ENCODE peak calls at places on chromosomes 2 and 18, in nine cellular contexts. P is vagina, Z is suprapubic skin, B is sigmoid colon, D is heart left ventricle, K is thyroid gland, J is adrenal gland, G is gastrocnemius medialis, X is HCT116. T is an unnamed sample. For H3K36me3, the result is how much of the 10 kb centered on the place peaks cover.

GRCh38 chr2:98607741-98608117 is 583 bp downstream of the COA5 start:
- DNase-seq in P (no peak), Z (no peak), B (no peak), D (no peak), K (peak), J (no peak), G (no peak), X (no peak), T (no peak)

GRCh38 chr18:76524900-76525698 is 30.1 kb upstream of the ZNF516 start:
- DNase-seq in P (no peak), Z (peak), B (no peak), D (no peak), K (no peak), J (no peak), G (no peak), X (no peak), T (no peak)

GRCh38 chr2:167863377-167863776 is 384.0 kb downstream of the STK39 start:
- DNase-seq in P (no peak), Z (no peak), B (no peak), D (no peak), K (no peak), J (no peak), G (no peak), X (no peak), T (no peak)

GRCh38 chr2:75640621-75641121 is 5.9 kb upstream of the MRPL19 start:
- DNase-seq in P (no peak), Z (peak), B (peak), D (peak), K (peak), J (peak), G (peak), X (peak), T (peak)

GRCh38 chr2:60152226-60152833 is 401.1 kb downstream of the BCL11A start:
- DNase-seq in P (no peak), Z (no peak), B (no peak), D (no peak), K (no peak), J (no peak), G (no peak), X (peak), T (no peak)

GRCh38 chr18:70293166-70293565 is 4.3 kb downstream of the SOCS6 start:
- DNase-seq in P (no peak), Z (no peak), B (no peak), D (no peak), K (no peak), J (no peak), G (no peak), X (no peak), T (peak)

GRCh38 chr2:241931976-241932894 is 62.7 kb downstream of the RTP5 start:
- DNase-seq in P (no peak), Z (no peak), B (no peak), D (no peak), K (no peak), J (no peak), G (no peak), X (no peak), T (no peak)

GRCh38 chr18:23924813-23925212 is 89.7 kb upstream of the TTC39C start:
- DNase-seq in P (no peak), Z (no peak), B (no peak), D (no peak), K (no peak), J (no peak), G (no peak), X (no peak), T (no peak)

GRCh38 chr18:37322497-37323035 is 243.0 kb downstream of the CELF4 start:
- DNase-seq in P (no peak), Z (no peak), B (no peak), D (peak), K (peak), J (peak), G (no peak), X (peak), T (no peak)

GRCh38 chr2:191145769-191146471 is 4.9 kb downstream of the STAT4 start:
- DNase-seq in P (no peak), Z (no peak), B (no peak), D (no peak), K (no peak), J (no peak), G (no peak), X (no peak), T (no peak)

GRCh38 chr18:30572214-30572613 is 470.3 kb downstream of the DSC3 start:
- DNase-seq in P (no peak), Z (no peak), B (no peak), D (no peak), K (no peak), J (no peak), G (no peak), X (no peak), T (no peak)

GRCh38 chr2:3189076-3189591 is 188.5 kb downstream of the EIPR1 start:
- DNase-seq in P (no peak), Z (no peak), B (no peak), D (no peak), K (no peak), J (no peak), G (no peak), X (no peak), T (peak)

GRCh38 chr18:3666526-3667254 is 216.7 kb downstream of the TGIF1 start:
- DNase-seq in P (no peak), Z (no peak), B (no peak), D (no peak), K (no peak), J (no peak), G (no peak), X (no peak), T (no peak)

GRCh38 chr2:174208026-174208425 is 40.3 kb downstream of the OLA1 start:
- DNase-seq in P (no peak), Z (no peak), B (no peak), D (no peak), K (no peak), J (no peak), G (no peak), X (no peak), T (no peak)

GRCh38 chr18:34707670-34708069 is 2.4 kb upstream of the DTNA start:
- DNase-seq in P (no peak), Z (peak), B (peak), D (peak), K (peak), J (peak), G (peak), X (peak), T (no peak)

GRCh38 chr2:134258684-134259408 is 5.0 kb downstream of the MGAT5 start:
- DNase-seq in P (no peak), Z (no peak), B (no peak), D (no peak), K (no peak), J (no peak), G (no peak), X (no peak), T (peak)

GRCh38 chr18:22563098-22563707 is 145.5 kb upstream of the CTAGE1 start:
- DNase-seq in P (no peak), Z (no peak), B (no peak), D (peak), K (peak), J (peak), G (no peak), X (peak), T (peak)

GRCh38 chr2:47336259-47337238 is 66.4 kb upstream of the MSH2 start:
- DNase-seq in P (no peak), Z (no peak), B (no peak), D (no peak), K (peak), J (peak), G (no peak), X (no peak), T (peak)

GRCh38 chr18:49819768-49820662 is 6.7 kb upstream of the ACAA2 start:
- DNase-seq in P (no peak), Z (no peak), B (no peak), D (no peak), K (peak), J (no peak), G (no peak), X (no peak), T (peak)

GRCh38 chr18:49874238-49874637 is 60.9 kb upstream of the ACAA2 start:
- DNase-seq in P (no peak), Z (no peak), B (no peak), D (no peak), K (no peak), J (no peak), G (no peak), X (no peak), T (no peak)

GRCh38 chr2:106885981-106886915 is at the start of gene ST6GAL2:
- DNase-seq in P (no peak), Z (no peak), B (no peak), D (no peak), K (peak), J (no peak), G (no peak), X (no peak), T (no peak)

GRCh38 chr18:60892855-60893254 is 440.4 kb upstream of the CDH20 start:
- DNase-seq in P (no peak), Z (no peak), B (no peak), D (no peak), K (no peak), J (no peak), G (no peak), X (peak), T (no peak)

GRCh38 chr18:39788395-39788794 is 2166.6 kb upstream of the PIK3C3 start:
- DNase-seq in P (no peak), Z (no peak), B (no peak), D (no peak), K (no peak), J (no peak), G (no peak), X (no peak), T (no peak)

GRCh38 chr18:43405097-43405496 is 127.8 kb upstream of the SYT4 start:
- DNase-seq in P (no peak), Z (no peak), B (no peak), D (no peak), K (no peak), J (no peak), G (no peak), X (no peak), T (no peak)

GRCh38 chr2:230684222-230685164 is 28.1 kb upstream of the CAB39 start:
- DNase-seq in P (no peak), Z (no peak), B (no peak), D (no peak), K (no peak), J (no peak), G (no peak), X (peak), T (no peak)

GRCh38 chr18:4017479-4017878 is 437.6 kb downstream of the DLGAP1 start:
- DNase-seq in P (no peak), Z (no peak), B (no peak), D (no peak), K (no peak), J (no peak), G (no peak), X (peak), T (no peak)

GRCh38 chr18:7632152-7633098 is 65.3 kb downstream of the PTPRM start:
- DNase-seq in P (no peak), Z (no peak), B (no peak), D (no peak), K (no peak), J (no peak), G (no peak), X (no peak), T (no peak)

GRCh38 chr2:84847326-84848050 is 33.4 kb downstream of the TRABD2A start:
- DNase-seq in P (no peak), Z (no peak), B (no peak), D (no peak), K (no peak), J (no peak), G (no peak), X (no peak), T (no peak)

GRCh38 chr2:43518182-43518581 is 77.7 kb downstream of the THADA start:
- DNase-seq in P (no peak), Z (no peak), B (no peak), D (no peak), K (no peak), J (no peak), G (no peak), X (no peak), T (no peak)

GRCh38 chr2:240478346-240479110 is 43.1 kb downstream of the GPC1 start:
- DNase-seq in P (no peak), Z (no peak), B (no peak), D (peak), K (no peak), J (no peak), G (no peak), X (no peak), T (no peak)

GRCh38 chr2:196230051-196230450 is 58.7 kb upstream of the STK17B start:
- DNase-seq in P (no peak), Z (no peak), B (no peak), D (no peak), K (no peak), J (no peak), G (no peak), X (no peak), T (no peak)

GRCh38 chr2:159737917-159738296 is 25.6 kb downstream of the MARCHF7 start:
- DNase-seq in P (no peak), Z (no peak), B (no peak), D (no peak), K (no peak), J (no peak), G (no peak), X (no peak), T (no peak)

GRCh38 chr2:159736048-159736447 is 23.7 kb downstream of the MARCHF7 start:
- DNase-seq in P (no peak), Z (no peak), B (no peak), D (no peak), K (no peak), J (no peak), G (no peak), X (no peak), T (no peak)

GRCh38 chr2:159735648-159736047 is 23.3 kb downstream of the MARCHF7 start:
- DNase-seq in P (no peak), Z (no peak), B (no peak), D (no peak), K (no peak), J (no peak), G (no peak), X (no peak), T (no peak)

GRCh38 chr2:159738509-159739390 is 26.4 kb downstream of the MARCHF7 start:
- DNase-seq in P (no peak), Z (no peak), B (no peak), D (no peak), K (no peak), J (no peak), G (no peak), X (no peak), T (no peak)

GRCh38 chr2:159737292-159737916 is 25.1 kb downstream of the MARCHF7 start:
- DNase-seq in P (no peak), Z (no peak), B (no peak), D (no peak), K (no peak), J (no peak), G (no peak), X (no peak), T (no peak)
- H3K36me3 ChIP-seq in P (under half), Z (under half), B (under half), D (half or more), K (under half), J (under half), G (under half), X (under half), T (under half)

DNA sequence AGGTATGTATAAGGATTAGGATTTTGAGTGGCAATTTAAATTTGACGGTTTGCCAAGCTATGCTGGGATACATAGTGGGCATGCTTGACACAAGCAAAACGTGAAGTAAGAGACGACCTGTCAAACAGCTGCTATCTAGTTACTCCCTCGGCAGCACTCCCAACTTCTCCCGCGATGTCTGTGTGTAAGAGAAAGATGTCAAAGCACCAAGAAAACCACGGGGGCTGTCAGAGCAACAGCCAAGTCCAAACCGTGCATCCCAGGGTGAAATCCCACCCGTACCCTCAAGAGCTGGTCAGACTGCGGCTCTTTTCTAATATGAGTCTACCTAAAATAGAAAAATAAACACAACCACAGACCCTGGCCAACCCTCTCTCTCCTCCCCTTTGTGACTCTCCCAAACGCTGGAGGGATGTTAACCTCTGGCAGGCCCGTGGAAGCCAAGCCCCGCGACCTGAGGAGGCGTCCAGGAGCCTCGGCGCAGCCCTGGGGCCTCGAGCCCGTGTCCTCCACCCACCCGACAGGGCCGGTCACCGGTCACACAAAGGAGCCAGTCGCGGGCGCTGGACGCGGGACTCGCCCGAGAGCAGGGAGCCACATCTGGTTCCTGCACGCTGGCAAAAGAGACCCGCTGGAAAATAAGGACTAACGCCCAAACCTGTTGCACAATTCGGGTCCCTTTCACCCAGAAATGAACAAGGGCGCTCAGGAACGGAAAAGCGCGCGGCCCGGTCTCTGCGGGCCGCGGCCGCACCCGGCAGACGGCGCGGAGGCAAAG is 983 bp downstream of the SESTD1 start:
- DNase-seq in P (no peak), Z (peak), B (peak), D (peak), K (peak), J (peak), G (peak), X (no peak), T (peak)
- TF ChIP-seq POLR2A in P (no peak), Z (no peak), B (no peak), D (no peak), K (no peak), J (no peak), G (no peak), X (no peak), T (no peak)

DNA sequence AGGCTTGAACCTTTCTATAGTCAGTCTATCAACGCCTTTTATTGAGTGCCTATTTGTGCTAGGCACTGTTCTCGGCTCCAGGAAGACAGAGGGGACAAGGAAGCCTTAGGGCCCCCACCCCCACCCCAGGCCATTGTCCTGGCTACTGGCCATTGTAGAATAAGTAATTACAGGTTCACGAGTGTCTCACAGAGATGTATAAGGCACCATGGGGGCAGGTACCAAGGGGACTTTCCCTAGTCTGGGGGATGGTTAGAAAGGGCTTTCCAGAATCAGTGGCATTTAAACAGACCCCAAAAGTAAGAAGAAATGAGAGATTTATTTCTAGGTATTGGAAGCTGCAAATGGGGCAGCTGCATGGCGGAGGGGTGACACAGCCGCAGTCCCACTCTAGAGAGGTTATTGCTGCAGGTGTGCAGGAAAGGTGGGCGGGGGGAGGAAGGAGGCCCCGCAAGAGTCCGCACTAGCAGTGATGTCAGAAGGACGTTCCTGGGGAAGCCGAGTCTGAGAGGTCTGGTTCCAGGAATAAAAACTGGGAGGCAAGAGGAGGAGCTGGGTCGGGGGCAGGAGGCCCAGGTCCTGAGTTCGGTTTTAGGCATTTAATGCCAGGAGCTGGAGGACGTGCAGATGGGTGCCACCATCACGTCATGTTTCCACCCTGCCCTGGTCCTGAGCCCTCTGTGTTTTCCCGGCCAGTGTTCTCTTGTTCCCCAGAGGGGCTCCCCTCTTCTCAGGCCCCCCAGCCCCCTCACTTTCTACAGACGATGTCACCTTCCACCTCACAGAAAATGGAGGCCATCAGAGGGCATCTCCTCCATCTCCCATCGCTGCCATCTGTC is 30.5 kb downstream of the FOSL2 start:
- DNase-seq in P (no peak), Z (no peak), B (peak), D (no peak), K (no peak), J (no peak), G (no peak), X (no peak), T (peak)
- H3K27ac ChIP-seq in P (peak), Z (no peak), B (no peak), D (no peak), K (no peak), J (peak), G (no peak), X (no peak), T (peak)

GRCh38 chr2:169542433-169542832 is 31.2 kb downstream of the FASTKD1 start:
- DNase-seq in P (no peak), Z (no peak), B (no peak), D (no peak), K (no peak), J (no peak), G (no peak), X (no peak), T (no peak)

GRCh38 chr2:169546756-169547155 is 26.9 kb downstream of the FASTKD1 start:
- DNase-seq in P (no peak), Z (no peak), B (no peak), D (no peak), K (no peak), J (no peak), G (no peak), X (no peak), T (no peak)
- H3K36me3 ChIP-seq in P (under half), Z (under half), B (under half), D (half or more), K (under half), J (under half), G (under half), X (under half), T (half or more)

DNA sequence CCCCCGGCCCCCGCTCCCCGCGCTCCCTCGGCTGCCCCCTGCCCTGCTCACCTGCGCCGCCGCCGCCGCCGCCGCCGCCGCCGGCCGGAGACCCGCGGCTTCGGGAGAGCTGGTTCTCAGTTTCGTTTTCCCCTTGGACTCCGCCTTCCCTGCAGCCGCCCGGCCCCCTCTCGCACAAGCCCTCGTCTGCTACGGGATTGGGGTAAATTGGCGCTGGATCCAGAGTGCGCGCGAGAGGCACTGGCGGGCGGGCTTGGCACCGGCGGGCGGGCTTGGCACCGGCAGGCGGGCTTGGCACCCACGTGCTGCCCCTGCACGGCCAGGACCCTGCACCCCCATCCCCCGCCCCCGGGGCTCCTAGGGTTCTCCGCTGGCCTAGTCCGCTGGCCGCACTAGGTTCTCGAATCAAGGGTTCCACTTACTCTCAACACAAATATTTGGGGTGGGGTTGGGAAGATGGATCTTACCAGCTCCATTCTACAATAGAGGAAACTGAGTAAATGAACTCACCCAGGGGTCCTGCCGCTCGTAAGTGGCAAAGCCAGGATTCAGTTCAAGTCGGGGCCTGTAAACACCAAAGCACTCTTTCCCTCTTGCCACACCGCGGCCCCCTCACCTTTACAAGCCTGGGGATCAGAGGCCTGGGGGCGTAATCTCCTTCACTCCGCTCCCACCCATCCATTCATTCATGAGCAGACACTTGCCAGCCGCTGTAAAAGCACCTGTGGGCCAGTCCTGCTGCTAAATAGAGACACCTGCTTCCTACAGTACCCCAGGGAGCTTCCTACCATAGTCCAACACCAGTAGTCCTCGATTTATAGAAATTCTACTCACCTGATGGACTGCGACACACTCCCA is at the start of gene EIF2AK2:
- DNase-seq in P (peak), Z (peak), B (peak), D (peak), K (peak), J (peak), G (peak), X (peak), T (peak)
- TF ChIP-seq POLR2A in P (no peak), Z (no peak), B (no peak), D (no peak), K (peak), J (peak), G (no peak), X (no peak), T (peak)

GRCh38 chr2:10428936-10429335 is 19.2 kb downstream of the ODC1 start:
- DNase-seq in P (no peak), Z (no peak), B (no peak), D (no peak), K (no peak), J (no peak), G (no peak), X (no peak), T (no peak)
- H3K27ac ChIP-seq in P (no peak), Z (no peak), B (no peak), D (no peak), K (no peak), J (no peak), G (no peak), X (no peak), T (peak)

GRCh38 chr18:63368611-63369010 is 1.6 kb upstream of the KDSR start:
- DNase-seq in P (no peak), Z (no peak), B (no peak), D (no peak), K (no peak), J (no peak), G (no peak), X (no peak), T (no peak)
- H3K36me3 ChIP-seq in P (under half), Z (under half), B (under half), D (under half), K (under half), J (under half), G (under half), X (under half), T (under half)